ENCODE peak calls at places on chromosomes 6 and 20, in four cellular contexts. S, L, D and U are unnamed samples. For H3K4me1 and H3K9me3, the result is how much of the 10 kb centered on the place peaks cover.

GRCh38 chr6:121828567-121828966 is 393.1 kb downstream of the GJA1 start:
- DNase-seq in S (no peak), L (no peak), D (no peak), U (no peak)

GRCh38 chr6:147950623-147950987 is 392.0 kb upstream of the SASH1 start:
- DNase-seq in S (no peak), L (no peak), D (no peak), U (no peak)

GRCh38 chr6:139080255-139080920 is 51.8 kb downstream of the ABRACL start:
- DNase-seq in S (no peak), L (no peak), D (no peak), U (no peak)

GRCh38 chr20:63756648-63756991 is 17.0 kb downstream of the SLC2A4RG start:
- DNase-seq in S (peak), L (no peak), D (no peak), U (no peak)

GRCh38 chr20:22901164-22901563 is 133.9 kb upstream of the SSTR4 start:
- DNase-seq in S (no peak), L (no peak), D (no peak), U (no peak)

GRCh38 chr20:14986026-14986655 is 648.7 kb upstream of the FLRT3 start:
- DNase-seq in S (no peak), L (no peak), D (peak), U (no peak)

GRCh38 chr6:28522594-28523557 is 2.8 kb upstream of the GPX5 start:
- DNase-seq in S (no peak), L (no peak), D (no peak), U (no peak)

GRCh38 chr6:124573953-124574352 is 388.3 kb upstream of the RNF217 start:
- DNase-seq in S (no peak), L (no peak), D (no peak), U (no peak)

GRCh38 chr6:222468-222867 is 69.8 kb upstream of the DUSP22 start:
- DNase-seq in S (no peak), L (no peak), D (no peak), U (no peak)

GRCh38 chr6:29112135-29112534 is 4.3 kb downstream of the OR2J3 start:
- DNase-seq in S (no peak), L (no peak), D (no peak), U (no peak)

GRCh38 chr20:62381202-62381797 is 5.6 kb upstream of the RPS21 start:
- DNase-seq in S (no peak), L (no peak), D (no peak), U (no peak)

GRCh38 chr6:73134588-73134987 is 90.7 kb downstream of the KHDC1L start:
- DNase-seq in S (peak), L (no peak), D (no peak), U (no peak)

GRCh38 chr20:31838646-31839292 is 6.6 kb downstream of the FOXS1 start:
- DNase-seq in S (no peak), L (no peak), D (no peak), U (no peak)

GRCh38 chr6:56851541-56852248 is 103.2 kb upstream of the BEND6 start:
- DNase-seq in S (no peak), L (no peak), D (peak), U (no peak)

GRCh38 chr6:155352812-155353211 is 38.5 kb upstream of the TFB1M start:
- DNase-seq in S (no peak), L (no peak), D (no peak), U (no peak)

GRCh38 chr20:58585753-58586540 is 65.1 kb upstream of the STX16 start:
- DNase-seq in S (no peak), L (no peak), D (no peak), U (no peak)

GRCh38 chr6:143754204-143754603 is 76.4 kb downstream of the PHACTR2 start:
- DNase-seq in S (no peak), L (no peak), D (no peak), U (no peak)

GRCh38 chr20:62651285-62652021 is 9.2 kb downstream of the SLCO4A1 start:
- DNase-seq in S (no peak), L (peak), D (no peak), U (peak)

GRCh38 chr6:117477988-117478852 is 4.3 kb upstream of the DCBLD1 start:
- DNase-seq in S (no peak), L (no peak), D (no peak), U (no peak)

GRCh38 chr6:109010703-109011102 is 83.9 kb downstream of the SESN1 start:
- DNase-seq in S (no peak), L (no peak), D (no peak), U (no peak)

GRCh38 chr6:125201961-125202729 is 48.6 kb downstream of the TPD52L1 start:
- DNase-seq in S (peak), L (no peak), D (peak), U (no peak)

GRCh38 chr20:63140683-63141433 is 75.1 kb downstream of the YTHDF1 start:
- DNase-seq in S (peak), L (no peak), D (no peak), U (no peak)

GRCh38 chr6:52962701-52963100 is 32.4 kb downstream of the GSTA4 start:
- DNase-seq in S (no peak), L (no peak), D (no peak), U (no peak)

GRCh38 chr20:58891076-58891685 is 38.7 kb downstream of the GNAS start:
- DNase-seq in S (peak), L (no peak), D (peak), U (peak)

GRCh38 chr20:46939031-46939430 is 44.4 kb downstream of the EYA2 start:
- DNase-seq in S (no peak), L (no peak), D (peak), U (no peak)

GRCh38 chr6:159788757-159789376 is 535 bp downstream of the TCP1 start:
- DNase-seq in S (peak), L (peak), D (peak), U (peak)

GRCh38 chr20:14716251-14716650 is 378.8 kb upstream of the FLRT3 start:
- DNase-seq in S (no peak), L (no peak), D (no peak), U (no peak)

GRCh38 chr6:113246186-113246585 is 611.0 kb upstream of the MARCKS start:
- DNase-seq in S (no peak), L (no peak), D (no peak), U (no peak)

GRCh38 chr6:13181398-13181797 is 146.9 kb downstream of the TBC1D7 start:
- DNase-seq in S (no peak), L (no peak), D (no peak), U (no peak)

GRCh38 chr6:13186861-13187260 is 141.5 kb downstream of the TBC1D7 start:
- DNase-seq in S (no peak), L (no peak), D (no peak), U (no peak)

GRCh38 chr6:13184547-13184946 is 143.8 kb downstream of the TBC1D7 start:
- DNase-seq in S (no peak), L (no peak), D (no peak), U (no peak)

GRCh38 chr6:13184089-13184468 is 144.3 kb downstream of the TBC1D7 start:
- DNase-seq in S (no peak), L (no peak), D (no peak), U (no peak)

DNA sequence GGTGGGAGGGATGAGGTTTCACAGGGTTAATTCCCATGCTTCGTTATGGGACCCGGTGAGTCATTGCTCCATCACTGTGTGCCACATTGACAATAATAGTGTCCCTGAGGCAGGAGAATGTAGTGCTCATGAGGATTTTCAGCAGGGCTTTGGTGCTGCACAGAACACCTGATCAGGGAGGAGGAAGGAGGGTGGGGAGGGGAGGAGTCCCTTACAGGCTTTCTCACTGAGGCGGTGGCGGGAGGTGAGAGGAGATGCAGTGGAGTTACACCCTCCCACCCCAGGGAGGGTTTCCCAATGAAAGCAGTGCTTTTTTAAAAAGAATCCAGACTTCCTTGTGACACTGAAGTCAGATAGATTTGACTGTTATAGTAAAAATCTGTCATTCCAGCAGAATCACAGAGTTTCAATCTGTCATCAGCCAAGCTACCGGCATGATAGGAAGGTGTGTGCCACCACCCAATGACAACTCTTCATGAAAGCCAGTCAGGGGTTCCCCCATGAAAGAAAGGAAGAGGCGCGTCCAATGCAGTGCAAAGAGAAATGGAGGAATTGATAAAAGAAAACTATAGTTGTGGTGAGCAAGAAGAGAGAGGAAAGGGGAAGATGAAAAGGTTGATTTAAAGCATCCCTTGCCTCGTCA is 144.8 kb downstream of the TBC1D7 start:
- DNase-seq in S (no peak), L (no peak), D (no peak), U (no peak)
- H3K27ac ChIP-seq in S (no peak), L (no peak), D (no peak), U (no peak)

GRCh38 chr6:37134622-37135191 is 35.2 kb upstream of the PIM1 start:
- DNase-seq in S (no peak), L (no peak), D (peak), U (peak)
- H3K4me1 ChIP-seq in S (under half), L (under half), D (half or more), U (under half)

GRCh38 chr6:168216741-168217140 is 102.8 kb downstream of the DACT2 start:
- DNase-seq in S (no peak), L (no peak), D (no peak), U (no peak)

GRCh38 chr6:168216139-168216538 is 103.4 kb downstream of the DACT2 start:
- DNase-seq in S (no peak), L (no peak), D (no peak), U (no peak)

GRCh38 chr6:168219167-168219566 is 100.4 kb downstream of the DACT2 start:
- DNase-seq in S (no peak), L (no peak), D (no peak), U (no peak)

GRCh38 chr6:168217880-168218537 is 101.6 kb downstream of the DACT2 start:
- DNase-seq in S (no peak), L (no peak), D (no peak), U (no peak)

DNA sequence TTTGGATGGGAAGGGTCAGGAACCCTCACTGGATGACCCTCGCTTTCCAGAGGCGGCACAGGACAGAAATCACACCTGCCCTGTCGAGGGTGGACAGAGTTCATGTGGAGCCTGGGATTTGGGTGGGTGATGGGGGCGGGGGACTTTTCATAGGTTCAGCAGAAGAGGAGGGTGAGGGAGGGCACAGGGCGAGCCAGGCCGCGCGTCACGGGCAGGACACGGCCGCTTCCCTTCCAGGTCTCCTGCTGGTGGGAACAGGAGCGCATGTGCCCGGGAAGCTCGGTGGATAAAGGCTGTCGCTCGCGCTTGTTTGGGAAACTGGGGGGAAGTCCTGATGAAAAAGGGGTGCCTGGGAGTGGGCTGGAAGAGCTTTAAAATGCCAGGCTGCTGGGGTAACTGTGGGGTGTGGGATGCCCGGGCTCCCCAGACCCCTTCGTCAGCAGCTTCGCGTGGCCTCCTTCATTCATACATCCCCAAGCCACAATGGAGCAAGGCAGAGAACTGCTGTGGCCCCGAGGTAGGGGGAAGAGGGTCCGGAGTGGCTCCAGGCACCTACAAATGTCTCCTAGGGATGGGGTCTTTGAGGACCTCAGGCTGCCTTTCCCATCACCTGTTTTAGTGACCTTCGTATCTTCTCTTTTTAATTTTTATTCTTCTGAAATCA is 102.2 kb downstream of the DACT2 start:
- DNase-seq in S (peak), L (no peak), D (no peak), U (no peak)
- H3K9me3 ChIP-seq in S (under half), L (under half), D (under half), U (under half)

GRCh38 chr20:49687595-49688567 is 25.8 kb downstream of the B4GALT5 start:
- DNase-seq in S (no peak), L (no peak), D (no peak), U (no peak)
- H3K27ac ChIP-seq in S (no peak), L (no peak), D (peak), U (peak)